ENCODE peak calls at places on chromosome 4, in four cellular contexts. V, G, B and U are unnamed samples.

GRCh38 chr4:77481856-77482255 is 123.8 kb upstream of the CXCL13 start:
- DNase-seq in B (no peak), G (no peak), V (no peak), U (no peak)

GRCh38 chr4:163476761-163477438 is 3.3 kb upstream of the TKTL2 start:
- DNase-seq in B (no peak), V (no peak), G (no peak), U (no peak)

GRCh38 chr4:38190717-38191178 is 230.6 kb downstream of the PTTG2 start:
- DNase-seq in B (no peak), V (no peak), G (no peak), U (no peak)

GRCh38 chr4:11954093-11954492 is 525.4 kb upstream of the HS3ST1 start:
- DNase-seq in B (no peak), V (no peak), G (no peak), U (no peak)

GRCh38 chr4:165580379-165580905 is 201.6 kb downstream of the CPE start:
- DNase-seq in V (no peak), B (no peak), G (no peak), U (no peak)

GRCh38 chr4:70721747-70722146 is at the start of gene RUFY3:
- DNase-seq in V (no peak), G (no peak), B (no peak), U (no peak)

GRCh38 chr4:183407128-183407585 is 37.3 kb upstream of the CDKN2AIP start:
- DNase-seq in G (peak), V (peak), B (peak), U (peak)

GRCh38 chr4:11805837-11806236 is 377.1 kb upstream of the HS3ST1 start:
- DNase-seq in G (no peak), V (no peak), B (peak), U (no peak)

GRCh38 chr4:13920901-13921300 is 293.4 kb upstream of the BOD1L1 start:
- DNase-seq in V (no peak), G (no peak), B (no peak), U (no peak)

GRCh38 chr4:86089053-86089452 is 270.8 kb downstream of the MAPK10 start:
- DNase-seq in G (no peak), V (no peak), B (no peak), U (no peak)

GRCh38 chr4:110165382-110166285 is 32.8 kb downstream of the ELOVL6 start:
- DNase-seq in G (no peak), V (peak), B (no peak), U (no peak)

GRCh38 chr4:43458293-43458692 is 565.8 kb downstream of the GRXCR1 start:
- DNase-seq in V (no peak), B (no peak), G (no peak), U (no peak)

GRCh38 chr4:144451771-144452170 is 194.2 kb upstream of the HHIP start:
- DNase-seq in G (no peak), B (no peak), V (no peak), U (no peak)

GRCh38 chr4:181688416-181688815 is 554.8 kb upstream of the TENM3 start:
- DNase-seq in V (no peak), B (no peak), G (no peak), U (no peak)

GRCh38 chr4:88195666-88196365 is 37.4 kb upstream of the ABCG2 start:
- DNase-seq in B (no peak), V (no peak), G (no peak), U (no peak)

GRCh38 chr4:38917481-38918025 is 49.9 kb downstream of the FAM114A1 start:
- DNase-seq in G (no peak), V (no peak), B (no peak), U (no peak)

GRCh38 chr4:66558651-66559050 is 888.4 kb upstream of the EPHA5 start:
- DNase-seq in G (no peak), V (no peak), B (no peak), U (no peak)

GRCh38 chr4:63670735-63671134 is 738.5 kb downstream of the TECRL start:
- DNase-seq in G (no peak), B (no peak), V (no peak), U (no peak)

GRCh38 chr4:112550728-112551127 is 34.7 kb upstream of the NEUROG2 start:
- DNase-seq in V (no peak), B (no peak), G (no peak), U (no peak)

GRCh38 chr4:172787117-172787516 is 381.5 kb upstream of the GALNT7 start:
- DNase-seq in B (no peak), G (no peak), V (no peak), U (no peak)

GRCh38 chr4:11589676-11590075 is 161.0 kb upstream of the HS3ST1 start:
- DNase-seq in V (no peak), B (no peak), G (no peak), U (no peak)

GRCh38 chr4:85842540-85842939 is 367.6 kb downstream of the ARHGAP24 start:
- DNase-seq in V (no peak), B (peak), G (no peak), U (no peak)

GRCh38 chr4:15366660-15367059 is 61.2 kb upstream of the C1QTNF7 start:
- DNase-seq in G (no peak), B (no peak), V (no peak), U (no peak)

GRCh38 chr4:92872604-92873003 is 568.8 kb downstream of the GRID2 start:
- DNase-seq in G (no peak), V (no peak), B (no peak), U (no peak)

GRCh38 chr4:83234902-83235644 is 49.5 kb downstream of the COQ2 start:
- DNase-seq in V (no peak), B (no peak), G (no peak), U (no peak)

GRCh38 chr4:3318561-3319021 is 25.8 kb downstream of the RGS12 start:
- DNase-seq in V (peak), B (no peak), G (no peak), U (no peak)

GRCh38 chr4:46878641-46879040 is 30.4 kb downstream of the COX7B2 start:
- DNase-seq in V (no peak), G (no peak), B (no peak), U (no peak)

GRCh38 chr4:67875011-67875410 is 8.8 kb downstream of the TMPRSS11D start:
- DNase-seq in B (no peak), V (no peak), G (no peak), U (no peak)
- TF ChIP-seq SPI1 in B (no peak), V (no peak), G (no peak), U (no peak)

DNA sequence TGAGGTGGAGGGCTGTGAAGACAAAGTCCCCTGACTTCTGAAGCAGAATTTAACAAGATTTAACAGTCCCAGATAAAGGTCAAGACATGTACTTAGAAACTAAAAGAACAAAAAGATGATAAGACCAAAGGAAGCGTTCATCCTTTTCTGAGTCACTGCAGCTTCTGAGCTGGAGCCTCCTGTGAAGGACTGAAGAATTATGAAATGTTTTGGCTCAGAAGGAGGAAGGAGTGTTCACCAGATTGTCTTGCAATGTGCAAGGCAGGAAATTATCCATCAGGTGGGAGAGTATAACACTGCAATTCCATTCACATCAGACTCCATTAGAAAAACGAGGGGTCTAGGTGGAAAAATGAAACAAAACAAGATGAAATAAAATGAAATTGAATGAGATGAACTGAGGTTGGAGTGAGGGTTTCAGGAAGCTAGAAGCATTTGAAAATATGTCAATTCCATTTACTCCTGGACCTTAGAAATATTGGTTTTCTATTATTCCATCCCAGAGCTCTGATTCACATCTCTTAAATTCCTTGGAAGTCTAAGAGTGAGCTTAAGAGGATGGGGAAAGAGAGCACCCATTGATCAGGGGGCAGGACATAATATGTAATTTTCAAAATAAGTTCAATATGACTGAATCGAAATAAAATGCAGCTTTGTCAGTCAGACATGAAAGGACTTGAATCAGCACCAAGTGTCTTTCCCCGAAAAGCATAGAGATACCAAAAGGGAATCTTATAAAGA is 186.1 kb upstream of the LNX1 start:
- DNase-seq in V (no peak), B (peak), G (no peak), U (no peak)
- TF ChIP-seq SPI1 in V (no peak), B (no peak), G (no peak), U (no peak)

DNA sequence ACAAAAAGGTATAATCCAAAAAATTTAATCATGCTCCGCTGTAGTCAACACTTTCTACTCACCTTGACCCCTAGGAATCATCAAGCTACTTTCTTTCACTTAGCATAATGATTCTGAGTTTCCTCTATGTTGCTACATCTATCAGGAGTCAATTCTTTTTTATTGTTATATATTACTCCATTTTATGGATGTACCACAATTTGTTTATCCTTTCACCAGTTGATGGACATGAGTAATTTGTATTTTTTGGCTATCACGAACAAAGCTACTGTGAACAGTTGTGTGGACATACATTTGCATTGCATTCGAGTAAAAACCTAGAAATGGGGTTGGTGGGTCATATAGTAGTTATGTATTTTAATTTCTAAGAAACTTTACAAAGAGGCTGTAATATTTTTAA is 102.9 kb downstream of the PRSS12 start:
- DNase-seq in G (no peak), B (no peak), V (no peak), U (no peak)
- TF ChIP-seq SPI1 in G (no peak), B (no peak), V (no peak), U (no peak)

DNA sequence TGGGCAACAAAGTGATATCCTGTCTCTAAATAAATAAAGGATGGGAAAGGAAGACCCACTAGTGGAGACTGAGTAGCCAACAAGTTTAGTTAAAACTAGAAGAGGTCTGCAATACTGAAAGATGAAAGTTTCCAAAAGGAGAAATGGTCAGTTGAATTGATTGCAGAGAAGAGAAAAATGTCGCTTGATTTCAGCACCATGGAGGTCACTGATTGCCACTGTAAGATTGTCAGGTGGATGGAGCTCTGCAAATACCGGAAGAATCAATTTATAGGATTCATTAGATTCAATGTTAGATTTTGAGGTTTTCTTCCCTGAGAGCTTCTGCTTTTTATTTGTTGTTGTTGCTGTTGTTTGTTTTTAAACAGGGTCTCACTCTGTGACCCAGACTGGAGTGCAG is 5.4 kb upstream of the FNIP2 start:
- DNase-seq in G (no peak), V (no peak), B (no peak), U (no peak)
- TF ChIP-seq SPI1 in G (no peak), V (no peak), B (no peak), U (no peak)

GRCh38 chr4:184824776-184825393 is 883 bp downstream of the ACSL1 start:
- DNase-seq in B (no peak), V (no peak), G (no peak), U (no peak)
- TF ChIP-seq SPI1 in B (no peak), V (no peak), G (no peak), U (no peak)

GRCh38 chr4:128459547-128459946 is 171.9 kb upstream of the PGRMC2 start:
- DNase-seq in V (no peak), G (no peak), B (no peak), U (no peak)
- TF ChIP-seq SPI1 in V (no peak), G (no peak), B (no peak), U (no peak)

GRCh38 chr4:76301068-76301774 is 5.3 kb upstream of the STBD1 start:
- DNase-seq in B (peak), G (peak), V (peak), U (peak)
- TF ChIP-seq SPI1 in B (no peak), G (no peak), V (no peak), U (no peak)